ENCODE peak calls at places on chromosomes 7 and 10, in four cellular contexts. Z is CD4-positive, alpha-beta memory T cell; M is SJSA1; C is H9. R is an unnamed sample. For H3K4me1, the result is how much of the 10 kb centered on the place peaks cover.

GRCh38 chr7:156074982-156075615 is 262.8 kb upstream of the SHH start:
- DNase-seq in Z (no peak), M (no peak), C (no peak), R (no peak)

GRCh38 chr7:951881-952547 is 2.5 kb downstream of the ADAP1 start:
- DNase-seq in Z (no peak), M (no peak), C (no peak), R (no peak)

GRCh38 chr7:73681031-73681430 is 2.2 kb downstream of the DNAJC30 start:
- DNase-seq in Z (no peak), M (no peak), C (no peak), R (no peak)

GRCh38 chr7:139108256-139109187 is 998 bp downstream of the ZC3HAV1 start:
- DNase-seq in Z (no peak), M (peak), C (peak), R (peak)

GRCh38 chr10:34348917-34349509 is 466.1 kb downstream of the PARD3 start:
- DNase-seq in Z (no peak), M (no peak), C (no peak), R (no peak)

GRCh38 chr7:45708046-45708950 is 134.1 kb downstream of the ADCY1 start:
- DNase-seq in Z (no peak), M (peak), C (no peak), R (no peak)

GRCh38 chr7:87599336-87599735 is 1.3 kb downstream of the ABCB1 start:
- DNase-seq in Z (peak), M (no peak), C (no peak), R (no peak)

GRCh38 chr10:70937661-70938060 is 49.3 kb upstream of the PCBD1 start:
- DNase-seq in Z (no peak), M (no peak), C (no peak), R (no peak)

GRCh38 chr10:43040482-43041256 is 36.2 kb upstream of the RET start:
- DNase-seq in Z (no peak), M (peak), C (no peak), R (no peak)

GRCh38 chr7:75842836-75843446 is 29.3 kb upstream of the CCL24 start:
- DNase-seq in Z (no peak), M (peak), C (no peak), R (peak)

GRCh38 chr7:114426824-114427223 is 12.2 kb downstream of the FOXP2 start:
- DNase-seq in Z (no peak), M (no peak), C (no peak), R (no peak)

DNA sequence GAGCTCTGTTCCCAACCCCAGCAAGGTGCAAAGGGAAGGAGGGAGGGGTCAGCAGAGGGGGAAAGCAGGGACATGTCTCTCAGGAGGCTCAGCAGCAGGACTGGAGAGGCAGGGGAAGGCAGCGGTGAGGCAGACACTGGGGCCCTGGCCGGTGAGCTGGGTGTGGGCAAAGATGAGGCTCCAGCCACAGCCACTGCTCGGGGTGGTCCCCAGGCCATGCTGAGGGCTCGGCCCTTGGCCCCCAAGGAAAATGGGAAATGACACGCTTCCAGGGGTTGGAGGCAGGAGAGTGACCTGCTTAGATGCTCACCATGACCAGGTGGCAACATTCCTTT is 35.4 kb upstream of the CHST15 start:
- DNase-seq in Z (no peak), M (no peak), C (no peak), R (no peak)
- H3K4me1 ChIP-seq in Z (under half), M (under half), C (under half), R (under half)

GRCh38 chr10:27359792-27360320 is 119.3 kb upstream of the ACBD5 start:
- DNase-seq in Z (no peak), M (no peak), C (no peak), R (no peak)
- H3K27ac ChIP-seq in Z (no peak), M (no peak), C (no peak), R (no peak)

GRCh38 chr7:101124376-101125056 is 2.4 kb upstream of the SERPINE1 start:
- DNase-seq in Z (no peak), M (peak), C (no peak), R (no peak)
- H3K4me1 ChIP-seq in Z (under half), M (half or more), C (under half), R (under half)

GRCh38 chr10:7260412-7260900 is 150.4 kb downstream of the SFMBT2 start:
- DNase-seq in Z (peak), M (no peak), C (peak), R (peak)
- H3K27ac ChIP-seq in Z (no peak), M (no peak), C (no peak), R (peak)

GRCh38 chr10:11195017-11195586 is 177.4 kb downstream of the CELF2 start:
- DNase-seq in Z (no peak), M (no peak), C (no peak), R (no peak)
- H3K4me1 ChIP-seq in Z (half or more), M (under half), C (under half), R (under half)

R was measured in prostate gland.